ENCODE peak calls at places on chromosomes 13 and 19, in five cellular contexts. X is sigmoid colon, E is HepG2, N is hepatocyte, S is ovary. T is an unnamed sample. For H3K36me3, the result is how much of the 10 kb centered on the place peaks cover.

GRCh38 chr19:49913720-49914119 is 15.3 kb upstream of the ATF5 start:
- DNase-seq in N (no peak), S (no peak), E (no peak), X (no peak), T (no peak)

GRCh38 chr13:65300220-65300619 is 1929.9 kb downstream of the PCDH9 start:
- DNase-seq in X (no peak), E (no peak), N (no peak), S (no peak), T (no peak)

GRCh38 chr13:106352850-106353249 is 182.6 kb downstream of the EFNB2 start:
- DNase-seq in S (no peak), E (no peak), N (no peak), X (no peak), T (no peak)

GRCh38 chr19:44603201-44603945 is 10.0 kb upstream of the IGSF23 start:
- DNase-seq in E (no peak), X (no peak), N (no peak), S (no peak), T (no peak)

GRCh38 chr19:54439174-54439851 is 9.7 kb upstream of the LENG8 start:
- DNase-seq in S (no peak), N (peak), E (peak), X (no peak), T (peak)

GRCh38 chr19:38989066-38989605 is 13.6 kb upstream of the FBXO17 start:
- DNase-seq in X (no peak), N (peak), S (no peak), E (no peak), T (no peak)

GRCh38 chr19:48598996-48599626 is 7.4 kb upstream of the SPACA4 start:
- DNase-seq in S (no peak), N (no peak), E (no peak), X (no peak), T (no peak)

GRCh38 chr13:106415427-106415826 is 120.0 kb downstream of the EFNB2 start:
- DNase-seq in N (no peak), E (no peak), X (no peak), S (no peak), T (no peak)

GRCh38 chr13:21676611-21677021 is 5.7 kb downstream of the FGF9 start:
- DNase-seq in S (no peak), E (no peak), X (peak), N (peak), T (peak)

GRCh38 chr13:98279473-98280175 is 102.6 kb upstream of the RNF113B start:
- DNase-seq in S (no peak), N (no peak), X (no peak), E (no peak), T (no peak)

GRCh38 chr13:25286308-25286968 is 850 bp downstream of the MTMR6 start:
- DNase-seq in E (peak), N (peak), X (no peak), S (no peak), T (no peak)

GRCh38 chr13:47545630-47546029 is 455.4 kb downstream of the SUCLA2 start:
- DNase-seq in X (no peak), E (no peak), S (no peak), N (no peak), T (no peak)

GRCh38 chr19:55753401-55753800 is 5.5 kb upstream of the RFPL4A start:
- DNase-seq in N (no peak), S (no peak), X (no peak), E (no peak), T (peak)

GRCh38 chr13:39405596-39405995 is 197.4 kb downstream of the LHFPL6 start:
- DNase-seq in S (no peak), X (no peak), N (no peak), E (no peak), T (no peak)

GRCh38 chr13:98370806-98371553 is 193.9 kb upstream of the RNF113B start:
- DNase-seq in N (peak), S (peak), X (peak), E (no peak), T (peak)

GRCh38 chr19:41868120-41868988 is 8.3 kb downstream of the RPS19 start:
- DNase-seq in E (no peak), N (no peak), X (no peak), S (no peak), T (peak)

GRCh38 chr19:57406516-57407123 is 4.3 kb upstream of the ZNF17 start:
- DNase-seq in N (peak), S (no peak), E (peak), X (no peak), T (peak)

GRCh38 chr19:40542197-40542859 is 34.3 kb upstream of the SHKBP1 start:
- DNase-seq in E (no peak), N (peak), X (peak), S (peak), T (peak)

GRCh38 chr19:6125571-6125989 is 9.9 kb upstream of the ACSBG2 start:
- DNase-seq in N (peak), S (no peak), E (peak), X (peak), T (peak)

GRCh38 chr19:17944301-17944700 is 11.5 kb downstream of the CCDC124 start:
- DNase-seq in N (no peak), S (peak), E (no peak), X (peak), T (no peak)
- H3K27ac ChIP-seq in N (no peak), S (no peak), E (no peak), X (no peak), T (no peak)

GRCh38 chr19:16234552-16235445 is 37.1 kb downstream of the AP1M1 start:
- DNase-seq in E (no peak), S (no peak), X (no peak), N (no peak), T (no peak)
- H3K36me3 ChIP-seq in E (under half), S (under half), X (half or more), N (under half), T (under half)

GRCh38 chr19:17303167-17303939 is at the start of gene ABHD8:
- DNase-seq in N (peak), E (peak), X (peak), S (peak), T (peak)
- TF ChIP-seq CTCF in N (peak), E (peak), X (peak), S (peak), T (peak)

DNA sequence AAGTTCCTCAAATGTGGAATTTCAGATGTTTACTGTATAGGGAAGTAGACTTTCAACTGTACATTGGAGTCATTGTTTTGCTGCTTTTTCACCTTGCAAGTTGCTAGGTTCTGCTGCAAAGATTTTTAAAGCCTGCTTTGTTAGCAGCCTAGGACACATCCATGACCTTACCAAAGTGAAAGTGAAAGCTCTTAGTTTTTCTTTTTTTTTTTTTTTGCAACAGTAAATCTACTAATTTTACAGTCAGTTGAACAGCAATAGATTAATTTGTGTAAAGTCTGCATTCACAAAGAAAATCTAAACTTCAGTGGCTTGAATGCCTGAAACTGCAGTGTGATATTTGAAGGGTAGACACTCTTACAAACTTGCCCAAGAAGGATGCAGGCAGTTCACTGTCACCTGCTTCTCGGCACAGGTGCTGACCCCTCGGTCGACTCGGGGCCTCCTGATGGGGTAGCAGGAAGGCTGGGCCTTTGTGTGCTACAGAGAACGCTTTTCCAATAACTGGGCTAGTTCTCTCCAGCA is 5.0 kb upstream of the MTIF3 start:
- DNase-seq in E (no peak), X (no peak), S (no peak), N (no peak), T (no peak)
- H3K27ac ChIP-seq in E (no peak), X (no peak), S (no peak), N (peak), T (peak)

DNA sequence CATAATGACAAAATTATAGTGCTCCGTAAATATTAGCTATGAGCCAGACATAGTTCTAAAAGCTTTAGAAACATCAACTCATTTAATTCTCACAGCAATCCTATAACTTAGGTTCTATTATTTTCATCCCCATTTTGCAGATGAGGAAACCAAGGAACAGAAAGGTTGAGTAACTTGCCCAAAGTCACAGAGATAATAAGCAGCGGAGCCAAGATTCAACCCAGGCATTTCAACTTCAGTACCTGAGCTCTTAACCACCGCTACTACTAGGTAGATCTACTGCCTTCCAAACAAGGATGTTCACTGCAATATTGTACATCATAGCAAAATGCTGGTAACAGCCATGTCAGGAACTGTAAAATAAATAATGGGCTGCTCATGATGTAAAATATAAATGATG is 39.9 kb downstream of the ELF1 start:
- DNase-seq in S (no peak), N (no peak), X (no peak), E (no peak), T (no peak)
- H3K36me3 ChIP-seq in S (under half), N (under half), X (under half), E (under half), T (under half)

GRCh38 chr13:30932481-30933333 is at the start of gene TEX26:
- DNase-seq in N (peak), E (no peak), S (no peak), X (no peak), T (no peak)
- TF ChIP-seq CTCF in N (no peak), E (no peak), S (no peak), X (no peak), T (no peak)

T was measured in pancreas.